ENCODE peak calls at places on chromosomes 16 and 17, in six cellular contexts. Z is lung, A is neural progenitor cell, M is ascending aorta, G is esophagus squamous epithelium, N is transverse colon. V is an unnamed sample. For H3K4me1, the result is how much of the 10 kb centered on the place peaks cover.

GRCh38 chr16:49608801-49609200 is 235.2 kb downstream of the C16orf78 start:
- DNase-seq in M (no peak), G (no peak), Z (no peak), A (peak), N (no peak), V (peak)

GRCh38 chr16:87391324-87391949 is 699 bp upstream of the MAP1LC3B start:
- DNase-seq in M (no peak), N (peak), Z (peak), A (peak), G (no peak), V (peak)

GRCh38 chr17:68972119-68972704 is 17.0 kb upstream of the ABCA8 start:
- DNase-seq in G (no peak), M (no peak), N (no peak), Z (no peak), A (peak), V (no peak)

GRCh38 chr16:21611546-21612384 is 12.4 kb downstream of the METTL9 start:
- DNase-seq in M (no peak), G (no peak), Z (no peak), N (no peak), A (peak), V (no peak)

GRCh38 chr17:57634713-57635465 is 110.2 kb downstream of the CCDC182 start:
- DNase-seq in Z (no peak), A (no peak), M (no peak), N (no peak), G (no peak), V (no peak)

GRCh38 chr16:72474511-72475123 is 302.7 kb upstream of the PMFBP1 start:
- DNase-seq in M (no peak), Z (no peak), N (no peak), G (no peak), A (no peak), V (no peak)

GRCh38 chr17:81599719-81600486 is 37.0 kb downstream of the NPLOC4 start:
- DNase-seq in M (no peak), A (no peak), Z (no peak), G (no peak), N (peak), V (no peak)

GRCh38 chr17:33200116-33200515 is 93.0 kb downstream of the ASIC2 start:
- DNase-seq in M (no peak), N (peak), G (no peak), A (no peak), Z (no peak), V (peak)

GRCh38 chr17:43308999-43309398 is 75.2 kb upstream of the RNU2-1 start:
- DNase-seq in A (no peak), G (no peak), M (no peak), Z (no peak), N (no peak), V (no peak)

GRCh38 chr17:64343833-64344637 is 46.6 kb downstream of the PECAM1 start:
- DNase-seq in A (peak), N (peak), Z (peak), M (peak), G (no peak), V (peak)

GRCh38 chr17:41521574-41522261 is 3.0 kb upstream of the KRT15 start:
- DNase-seq in M (no peak), A (no peak), G (no peak), Z (peak), N (peak), V (no peak)

GRCh38 chr17:8420041-8420934 is 15.4 kb upstream of the NDEL1 start:
- DNase-seq in M (no peak), N (peak), A (no peak), G (no peak), Z (peak), V (peak)

GRCh38 chr16:82891424-82891823 is 264.7 kb downstream of the CDH13 start:
- DNase-seq in N (no peak), Z (no peak), G (no peak), M (no peak), A (no peak), V (no peak)

GRCh38 chr16:3458278-3458851 is 14.9 kb downstream of the NAA60 start:
- DNase-seq in Z (no peak), N (peak), M (no peak), G (no peak), A (peak), V (no peak)

GRCh38 chr16:24611310-24611709 is 71.9 kb downstream of the RBBP6 start:
- DNase-seq in N (no peak), M (no peak), G (no peak), Z (no peak), A (no peak), V (no peak)

GRCh38 chr17:20273741-20274500 is 193.4 kb downstream of the LGALS9B start:
- DNase-seq in G (no peak), Z (no peak), A (no peak), N (no peak), M (no peak), V (no peak)

GRCh38 chr17:79617740-79618382 is 7.0 kb upstream of the RBFOX3 start:
- DNase-seq in G (no peak), M (no peak), N (no peak), A (no peak), Z (no peak), V (no peak)

GRCh38 chr17:8326591-8327583 is 12.8 kb upstream of the ODF4 start:
- DNase-seq in Z (no peak), N (no peak), A (peak), G (no peak), M (no peak), V (peak)

GRCh38 chr16:19781196-19781595 is 63.1 kb downstream of the IQCK start:
- DNase-seq in Z (no peak), M (no peak), N (no peak), A (no peak), G (no peak), V (no peak)

GRCh38 chr16:55643161-55643970 is 12.4 kb upstream of the SLC6A2 start:
- DNase-seq in M (no peak), N (peak), Z (no peak), A (no peak), G (no peak), V (no peak)

GRCh38 chr17:48626470-48627241 is 498 bp upstream of the HOXB9 start:
- DNase-seq in N (peak), M (no peak), G (no peak), Z (no peak), A (peak), V (no peak)

GRCh38 chr17:48024149-48025039 is 13.2 kb downstream of the COPZ2 start:
- DNase-seq in G (no peak), M (peak), N (peak), A (peak), Z (peak), V (peak)

GRCh38 chr16:15658149-15658548 is 8.1 kb downstream of the NDE1 start:
- DNase-seq in Z (no peak), M (no peak), A (no peak), G (no peak), N (no peak), V (no peak)

GRCh38 chr16:53775106-53775820 is 71.3 kb downstream of the FTO start:
- DNase-seq in M (no peak), Z (no peak), N (no peak), A (no peak), G (no peak), V (no peak)

GRCh38 chr16:23356941-23357340 is 54.8 kb downstream of the SCNN1B start:
- DNase-seq in Z (no peak), G (no peak), A (no peak), M (no peak), N (no peak), V (no peak)

GRCh38 chr17:30503558-30503957 is 26.4 kb downstream of the GOSR1 start:
- DNase-seq in Z (no peak), N (no peak), M (no peak), G (no peak), A (no peak), V (no peak)

GRCh38 chr17:8473451-8474192 is 37.9 kb downstream of the NDEL1 start:
- DNase-seq in M (no peak), G (no peak), Z (no peak), N (no peak), A (no peak), V (no peak)

GRCh38 chr17:58370716-58371115 is 18.7 kb upstream of the SUPT4H1 start:
- DNase-seq in Z (no peak), A (no peak), M (no peak), G (no peak), N (no peak), V (no peak)

GRCh38 chr17:82866521-82867214 is 26.8 kb upstream of the ZNF750 start:
- DNase-seq in M (no peak), A (peak), N (no peak), G (no peak), Z (no peak), V (no peak)

GRCh38 chr17:31061678-31062077 is 33.1 kb upstream of the NF1 start:
- DNase-seq in G (no peak), Z (no peak), A (peak), N (no peak), M (no peak), V (no peak)

GRCh38 chr17:64091116-64091515 is 38.8 kb downstream of the ERN1 start:
- DNase-seq in G (no peak), N (no peak), A (no peak), Z (no peak), M (no peak), V (no peak)

GRCh38 chr16:30979170-30980067 is 5.6 kb upstream of the HSD3B7 start:
- DNase-seq in Z (no peak), A (no peak), G (no peak), N (no peak), M (no peak), V (no peak)

GRCh38 chr16:71826533-71827017 is 17.9 kb upstream of the AP1G1 start:
- DNase-seq in M (no peak), Z (no peak), A (no peak), G (no peak), N (no peak), V (no peak)

GRCh38 chr17:82152114-82152513 is 54.1 kb upstream of the FASN start:
- DNase-seq in A (no peak), M (no peak), N (no peak), G (no peak), Z (no peak), V (no peak)

GRCh38 chr17:75326587-75326955 is 37.3 kb upstream of the SLC25A19 start:
- DNase-seq in A (no peak), Z (no peak), N (no peak), G (no peak), M (no peak), V (no peak)

GRCh38 chr17:75327757-75328156 is 38.5 kb upstream of the SLC25A19 start:
- DNase-seq in G (no peak), Z (no peak), A (no peak), N (no peak), M (no peak), V (no peak)

GRCh38 chr17:75323043-75323591 is 33.9 kb upstream of the SLC25A19 start:
- DNase-seq in Z (peak), M (peak), G (no peak), A (peak), N (peak), V (peak)

GRCh38 chr17:75325827-75326586 is 36.8 kb upstream of the SLC25A19 start:
- DNase-seq in M (no peak), G (no peak), Z (no peak), N (no peak), A (no peak), V (no peak)

DNA sequence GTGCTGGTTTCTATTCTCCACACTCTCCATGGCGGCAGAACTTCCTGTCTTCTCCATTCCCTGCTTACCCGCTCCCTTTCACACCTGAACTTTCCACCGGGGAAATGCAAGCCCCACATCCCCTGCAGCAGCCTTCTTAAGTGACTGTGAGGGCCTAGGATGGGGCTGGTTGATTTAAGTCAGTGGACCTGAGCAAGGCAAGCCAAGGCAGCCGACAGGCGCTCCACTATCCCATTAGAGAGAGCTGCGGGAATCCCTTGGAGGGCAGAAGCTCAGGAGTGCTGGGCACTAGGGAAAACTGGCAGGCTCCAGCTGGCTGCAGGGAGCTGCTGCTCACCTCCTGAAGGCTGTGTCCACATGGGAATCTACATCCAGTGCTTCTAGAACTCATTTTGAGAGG is 36.1 kb upstream of the SLC25A19 start:
- DNase-seq in M (no peak), Z (no peak), N (no peak), A (no peak), G (no peak), V (no peak)
- H3K4me1 ChIP-seq in M (under half), Z (under half), N (under half), A (under half), G (under half), V (under half)

GRCh38 chr17:45241315-45242011 is 19.8 kb downstream of the FMNL1 start:
- DNase-seq in A (peak), G (no peak), N (no peak), Z (peak), M (no peak), V (no peak)
- TF ChIP-seq CTCF in A (no peak), G (no peak), N (no peak), Z (no peak), M (no peak), V (no peak)

DNA sequence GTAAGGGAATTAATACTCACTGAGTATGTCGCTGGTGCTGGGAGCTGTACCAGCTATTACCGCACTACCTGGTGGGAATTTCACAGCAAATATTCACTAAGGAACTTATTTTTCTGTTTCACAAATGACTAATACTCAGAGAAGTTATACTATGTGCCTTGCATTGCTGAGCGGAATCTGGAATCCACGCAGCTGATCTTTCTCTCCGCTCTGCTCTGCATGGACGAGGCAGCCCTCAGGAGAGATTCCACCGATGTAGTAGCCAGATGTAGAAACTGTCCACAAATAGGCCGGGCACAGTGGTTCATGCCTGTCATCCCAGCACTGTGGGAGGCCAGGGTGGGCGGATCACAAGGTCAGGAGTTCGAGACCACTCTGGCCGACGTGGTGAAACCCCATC is 17.1 kb downstream of the NME3 start:
- DNase-seq in Z (no peak), G (no peak), A (no peak), N (no peak), M (no peak), V (no peak)
- H3K27ac ChIP-seq in Z (no peak), G (peak), A (no peak), N (no peak), M (no peak), V (no peak)

GRCh38 chr16:48365601-48366164 is 19.5 kb downstream of the SIAH1 start:
- DNase-seq in N (peak), M (peak), A (peak), G (peak), Z (peak), V (peak)
- H3K4me1 ChIP-seq in N (under half), M (under half), A (under half), G (under half), Z (under half), V (under half)

V was measured in uterus.